ENCODE peak calls at places on chromosomes 4 and X, in five cellular contexts. Z is stimulated activated CD8-positive, alpha-beta memory T cell treated with anti-CD3 and anti-CD28 coated beads, Interleukin-2, amount 100 ng/mL, for 48 hours; O is thyroid gland; E is NCI-H1694; H is astrocyte of the spinal cord. K is an unnamed sample.

GRCh38 chr4:54099287-54099958 is 540 bp upstream of the GSX2 start:
- DNase-seq in Z (no peak), H (peak; percentile 33), O (no peak), E (no peak), K (peak; percentile 28)

GRCh38 chr4:75179510-75179909 is 246.6 kb downstream of the PARM1 start:
- DNase-seq in O (no peak), H (no peak), E (no peak), Z (no peak), K (no peak)

GRCh38 chr4:40731792-40732245 is 17.9 kb upstream of the NSUN7 start:
- DNase-seq in Z (no peak), H (no peak), E (no peak), O (peak; percentile 42), K (no peak)

GRCh38 chr4:163263601-163264000 is 68.8 kb downstream of the NPY1R start:
- DNase-seq in H (no peak), E (no peak), O (no peak), Z (no peak), K (no peak)

GRCh38 chrX:39941332-39941920 is 156.3 kb downstream of the BCOR start:
- DNase-seq in Z (no peak), E (no peak), H (peak; percentile 38), O (no peak), K (no peak)

GRCh38 chrX:31603411-31604120 is 531.7 kb upstream of the FTHL17 start:
- DNase-seq in H (peak; percentile 53), E (no peak), Z (no peak), O (no peak), K (no peak)

GRCh38 chrX:372856-373640 is 13.7 kb downstream of the PPP2R3B start:
- DNase-seq in Z (no peak), E (no peak), O (no peak), H (no peak), K (no peak)

GRCh38 chr4:186204103-186204559 is 12.8 kb downstream of the CYP4V2 start:
- DNase-seq in E (no peak), H (no peak), O (peak; percentile 57), Z (peak; percentile 57), K (no peak)

GRCh38 chr4:10611673-10612072 is 72.9 kb downstream of the CLNK start:
- DNase-seq in E (no peak), H (peak; percentile 89), Z (no peak), O (no peak), K (peak; percentile 74)

GRCh38 chrX:40105791-40106676 is 8.3 kb upstream of the BCOR start:
- DNase-seq in E (peak; percentile 40), H (no peak), O (peak; percentile 82), Z (no peak), K (no peak)

GRCh38 chr4:11438647-11439046 is 10.0 kb upstream of the HS3ST1 start:
- DNase-seq in H (no peak), Z (no peak), E (no peak), O (no peak), K (no peak)

GRCh38 chrX:154313147-154313546 is 17.6 kb downstream of the TKTL1 start:
- DNase-seq in E (no peak), O (no peak), Z (no peak), H (no peak), K (no peak)

K was measured in kidney epithelial cell.